ENCODE peak calls at places on chromosomes 5 and 9, in ten cellular contexts. One of them, this sample, is unnamed.

GRCh38 chr5:1424716-1425115 is 20.5 kb downstream of the SLC6A3 start:
- DNase-seq in AG09309: no peak
- DNase-seq in T follicular helper cell: no peak
- DNase-seq in mesendoderm: no peak
- DNase-seq in foreskin melanocyte: no peak
- DNase-seq in heart right ventricle: no peak
- DNase-seq in transverse colon: no peak
- DNase-seq in NCI-H2107: no peak
- DNase-seq in colonic mucosa: no peak
- DNase-seq in stimulated activated CD4-positive, alpha-beta T cell treated with anti-CD3 and anti-CD28 coated beads, Interleukin-4, amount 100 ng/mL, for 24 hours: no peak
- DNase-seq in this sample: no peak

GRCh38 chr5:109688647-109688998 is 1.1 kb upstream of the MAN2A1 start:
- DNase-seq in stimulated activated CD4-positive, alpha-beta T cell treated with anti-CD3 and anti-CD28 coated beads, Interleukin-4, amount 100 ng/mL, for 24 hours: peak
- DNase-seq in colonic mucosa: peak
- DNase-seq in foreskin melanocyte: no peak
- DNase-seq in transverse colon: peak
- DNase-seq in T follicular helper cell: no peak
- DNase-seq in AG09309: no peak
- DNase-seq in mesendoderm: peak
- DNase-seq in heart right ventricle: peak
- DNase-seq in NCI-H2107: peak
- DNase-seq in this sample: peak

GRCh38 chr9:134502261-134503211 is 139.1 kb upstream of the COL5A1 start:
- DNase-seq in T follicular helper cell: no peak
- DNase-seq in mesendoderm: peak
- DNase-seq in heart right ventricle: peak
- DNase-seq in colonic mucosa: peak
- DNase-seq in stimulated activated CD4-positive, alpha-beta T cell treated with anti-CD3 and anti-CD28 coated beads, Interleukin-4, amount 100 ng/mL, for 24 hours: no peak
- DNase-seq in foreskin melanocyte: no peak
- DNase-seq in transverse colon: peak
- DNase-seq in AG09309: peak
- DNase-seq in NCI-H2107: no peak
- DNase-seq in this sample: no peak

GRCh38 chr9:97474373-97474925 is 27.0 kb upstream of the TMOD1 start:
- DNase-seq in foreskin melanocyte: no peak
- DNase-seq in NCI-H2107: no peak
- DNase-seq in stimulated activated CD4-positive, alpha-beta T cell treated with anti-CD3 and anti-CD28 coated beads, Interleukin-4, amount 100 ng/mL, for 24 hours: no peak
- DNase-seq in T follicular helper cell: no peak
- DNase-seq in heart right ventricle: no peak
- DNase-seq in colonic mucosa: no peak
- DNase-seq in AG09309: no peak
- DNase-seq in transverse colon: no peak
- DNase-seq in mesendoderm: no peak
- DNase-seq in this sample: no peak

GRCh38 chr9:99054581-99054980 is 50.3 kb upstream of the TGFBR1 start:
- DNase-seq in heart right ventricle: no peak
- DNase-seq in mesendoderm: no peak
- DNase-seq in colonic mucosa: no peak
- DNase-seq in foreskin melanocyte: peak
- DNase-seq in NCI-H2107: no peak
- DNase-seq in transverse colon: no peak
- DNase-seq in T follicular helper cell: no peak
- DNase-seq in AG09309: no peak
- DNase-seq in stimulated activated CD4-positive, alpha-beta T cell treated with anti-CD3 and anti-CD28 coated beads, Interleukin-4, amount 100 ng/mL, for 24 hours: no peak
- DNase-seq in this sample: no peak

GRCh38 chr5:59810041-59810440 is 83.5 kb downstream of the PDE4D start:
- DNase-seq in mesendoderm: peak
- DNase-seq in AG09309: no peak
- DNase-seq in foreskin melanocyte: peak
- DNase-seq in stimulated activated CD4-positive, alpha-beta T cell treated with anti-CD3 and anti-CD28 coated beads, Interleukin-4, amount 100 ng/mL, for 24 hours: peak
- DNase-seq in T follicular helper cell: peak
- DNase-seq in NCI-H2107: no peak
- DNase-seq in colonic mucosa: peak
- DNase-seq in transverse colon: peak
- DNase-seq in heart right ventricle: peak
- DNase-seq in this sample: peak

GRCh38 chr5:38433160-38433861 is 123.1 kb downstream of the LIFR start:
- DNase-seq in foreskin melanocyte: peak
- DNase-seq in stimulated activated CD4-positive, alpha-beta T cell treated with anti-CD3 and anti-CD28 coated beads, Interleukin-4, amount 100 ng/mL, for 24 hours: no peak
- DNase-seq in T follicular helper cell: no peak
- DNase-seq in heart right ventricle: peak
- DNase-seq in mesendoderm: no peak
- DNase-seq in NCI-H2107: no peak
- DNase-seq in colonic mucosa: no peak
- DNase-seq in AG09309: peak
- DNase-seq in transverse colon: no peak
- DNase-seq in this sample: peak

GRCh38 chr9:78605029-78605930 is 308.4 kb downstream of the PSAT1 start:
- DNase-seq in mesendoderm: peak
- DNase-seq in foreskin melanocyte: peak
- DNase-seq in colonic mucosa: no peak
- DNase-seq in transverse colon: no peak
- DNase-seq in NCI-H2107: no peak
- DNase-seq in heart right ventricle: no peak
- DNase-seq in T follicular helper cell: no peak
- DNase-seq in stimulated activated CD4-positive, alpha-beta T cell treated with anti-CD3 and anti-CD28 coated beads, Interleukin-4, amount 100 ng/mL, for 24 hours: no peak
- DNase-seq in AG09309: no peak
- DNase-seq in this sample: no peak

GRCh38 chr9:126522957-126523356 is 90.8 kb upstream of the LMX1B start:
- DNase-seq in T follicular helper cell: no peak
- DNase-seq in colonic mucosa: no peak
- DNase-seq in mesendoderm: no peak
- DNase-seq in AG09309: no peak
- DNase-seq in stimulated activated CD4-positive, alpha-beta T cell treated with anti-CD3 and anti-CD28 coated beads, Interleukin-4, amount 100 ng/mL, for 24 hours: no peak
- DNase-seq in transverse colon: no peak
- DNase-seq in heart right ventricle: no peak
- DNase-seq in foreskin melanocyte: no peak
- DNase-seq in NCI-H2107: no peak
- DNase-seq in this sample: peak

This sample was measured in cerebellar cortex.